ENCODE peak calls at places on chromosomes 6 and 20, in five cellular contexts. F is heart left ventricle; J is fibroblast of mammary gland; Y is A549; X is CD8-positive, alpha-beta T cell. V is an unnamed sample.

GRCh38 chr6:34243131-34243771 is 5.6 kb downstream of the SMIM29 start:
- DNase-seq in X (no peak), Y (no peak), F (peak; percentile 51), J (peak; percentile 76), V (no peak)

GRCh38 chr20:3563548-3564177 is 92.8 kb downstream of the ATRN start:
- DNase-seq in Y (peak; percentile 37), F (no peak), X (no peak), J (peak; percentile 67), V (peak; percentile 20)

GRCh38 chr6:161000632-161001031 is 9.1 kb downstream of the MAP3K4 start:
- DNase-seq in X (no peak), Y (no peak), F (no peak), J (no peak), V (no peak)

GRCh38 chr20:25399038-25399430 is 8.4 kb upstream of the ABHD12 start:
- DNase-seq in Y (peak; percentile 77), J (peak; percentile 83), X (no peak), F (no peak), V (peak; percentile 66)

GRCh38 chr20:12594410-12595130 is 414.2 kb upstream of the SPTLC3 start:
- DNase-seq in F (no peak), Y (peak; percentile 4), X (no peak), J (no peak), V (no peak)

GRCh38 chr6:106444777-106445507 is 84.4 kb downstream of the CRYBG1 start:
- DNase-seq in J (peak; percentile 72), X (no peak), Y (peak; percentile 63), F (no peak), V (peak; percentile 52)

GRCh38 chr6:1110164-1110563 is 201.7 kb upstream of the FOXQ1 start:
- DNase-seq in J (no peak), X (no peak), Y (no peak), F (no peak), V (no peak)

GRCh38 chr6:67640462-67640861 is 994.6 kb upstream of the ADGRB3 start:
- DNase-seq in J (peak; percentile 47), X (no peak), Y (no peak), F (no peak), V (no peak)

GRCh38 chr6:4774715-4775590 is 1.3 kb upstream of the CDYL start:
- DNase-seq in F (peak; percentile 72), Y (no peak), X (peak; percentile 24), J (no peak), V (no peak)

GRCh38 chr6:156262014-156262413 is 515.2 kb upstream of the ARID1B start:
- DNase-seq in Y (no peak), X (no peak), J (no peak), F (no peak), V (no peak)

GRCh38 chr6:14804444-14805210 is 441.2 kb upstream of the JARID2 start:
- DNase-seq in J (peak; percentile 87), F (peak; percentile 91), Y (no peak), X (no peak), V (peak; percentile 82)

GRCh38 chr6:14727494-14728395 is 518.1 kb upstream of the JARID2 start:
- DNase-seq in J (no peak), X (no peak), Y (no peak), F (no peak), V (no peak)

GRCh38 chr6:163745566-163746400 is 331.3 kb downstream of the QKI start:
- DNase-seq in X (no peak), J (peak; percentile 90), Y (peak; percentile 15), F (no peak), V (peak; percentile 70)

GRCh38 chr6:6317825-6318733 is 2.4 kb downstream of the F13A1 start:
- DNase-seq in X (no peak), F (peak; percentile 69), J (no peak), Y (no peak), V (no peak)

GRCh38 chr6:122491915-122492537 is 20.4 kb upstream of the SERINC1 start:
- DNase-seq in F (peak; percentile 58), J (peak; percentile 72), X (peak; percentile 45), Y (peak; percentile 37), V (peak; percentile 59)

GRCh38 chr6:144408151-144408550 is 123.0 kb downstream of the UTRN start:
- DNase-seq in X (no peak), J (peak; percentile 74), Y (no peak), F (peak; percentile 68), V (no peak)

GRCh38 chr20:52083627-52084232 is 107.8 kb downstream of the ZFP64 start:
- DNase-seq in F (no peak), X (no peak), J (peak; percentile 74), Y (peak; percentile 63), V (peak; percentile 67)

GRCh38 chr6:127120109-127120786 is 1.8 kb downstream of the RSPO3 start:
- DNase-seq in F (no peak), J (no peak), Y (no peak), X (no peak), V (no peak)

GRCh38 chr6:165206798-165207197 is 102.6 kb downstream of the C6orf118 start:
- DNase-seq in X (no peak), J (no peak), F (no peak), Y (no peak), V (no peak)

GRCh38 chr6:69627625-69628024 is 169.2 kb downstream of the LMBRD1 start:
- DNase-seq in Y (no peak), F (no peak), X (no peak), J (no peak), V (no peak)

GRCh38 chr6:41549673-41550072 is 3.5 kb downstream of the FOXP4 start:
- DNase-seq in Y (no peak), F (no peak), X (no peak), J (no peak), V (no peak)

GRCh38 chr20:64171211-64171610 is 7.0 kb downstream of the MYT1 start:
- DNase-seq in F (no peak), J (no peak), Y (no peak), X (no peak), V (no peak)

GRCh38 chr20:62952373-62953166 is at the start of gene SLC17A9:
- DNase-seq in J (peak; percentile 50), Y (no peak), X (no peak), F (peak; percentile 88), V (no peak)
- TF ChIP-seq CTCF in J (no peak), Y (no peak), X (no peak), F (no peak), V (no peak)

GRCh38 chr20:62452475-62453095 is 23.2 kb downstream of the GATA5 start:
- DNase-seq in Y (no peak), X (no peak), F (no peak), J (no peak), V (no peak)
- H3K4me3 ChIP-seq in Y (no peak overlapping the region), X (no peak overlapping the region), F (no peak overlapping the region), J (no peak overlapping the region), V (no peak overlapping the region)

DNA sequence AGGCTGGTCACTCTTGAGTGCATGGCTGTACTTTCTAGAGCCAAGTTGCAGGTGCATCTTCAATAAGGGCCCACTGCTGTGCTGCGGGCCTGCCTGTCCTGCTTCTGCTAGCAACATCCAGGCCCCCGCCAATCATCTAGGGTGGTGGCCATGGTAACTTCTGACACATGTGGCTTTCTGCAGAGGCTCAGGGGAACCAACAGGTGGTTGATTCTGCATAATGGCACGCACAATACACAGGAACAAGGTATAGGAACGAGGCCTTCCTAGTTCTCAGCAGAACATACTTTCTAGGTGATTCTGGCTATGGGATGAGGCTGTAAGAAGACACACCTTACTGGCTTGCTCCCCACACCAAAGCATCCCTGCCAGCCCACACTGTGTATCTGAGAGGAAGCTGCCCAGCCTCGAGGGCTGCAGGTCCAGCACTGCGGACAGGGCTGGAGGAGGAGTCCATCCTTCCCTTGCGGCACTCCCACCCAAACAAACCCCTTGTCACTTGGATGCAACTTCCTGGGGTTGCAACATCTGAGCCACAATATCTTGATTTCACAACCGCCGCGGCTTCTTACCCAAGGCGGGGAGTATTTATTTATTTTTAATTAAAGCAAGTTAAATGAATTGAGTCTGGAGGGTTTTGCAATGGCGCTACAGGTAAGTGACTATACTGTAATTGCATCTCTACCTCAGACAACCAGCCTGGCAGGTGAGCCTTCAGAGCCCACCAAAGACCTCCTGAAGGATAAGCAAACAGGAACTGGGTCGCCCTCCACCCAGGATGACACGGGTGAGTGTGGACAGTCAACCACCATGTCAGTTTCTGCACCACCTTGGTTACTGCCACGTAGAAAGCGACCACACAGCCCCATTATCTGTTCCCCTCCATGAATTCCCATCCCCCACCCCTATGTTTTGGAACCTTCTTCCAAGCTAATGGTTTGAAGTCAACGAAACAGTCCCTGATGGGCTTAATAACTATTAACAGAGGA is 49.6 kb downstream of the SULF2 start:
- DNase-seq in J (no peak), Y (no peak), F (peak; percentile 70), X (no peak), V (no peak)
- TF ChIP-seq CTCF in J (no peak), Y (no peak), F (no peak), X (no peak), V (no peak)

DNA sequence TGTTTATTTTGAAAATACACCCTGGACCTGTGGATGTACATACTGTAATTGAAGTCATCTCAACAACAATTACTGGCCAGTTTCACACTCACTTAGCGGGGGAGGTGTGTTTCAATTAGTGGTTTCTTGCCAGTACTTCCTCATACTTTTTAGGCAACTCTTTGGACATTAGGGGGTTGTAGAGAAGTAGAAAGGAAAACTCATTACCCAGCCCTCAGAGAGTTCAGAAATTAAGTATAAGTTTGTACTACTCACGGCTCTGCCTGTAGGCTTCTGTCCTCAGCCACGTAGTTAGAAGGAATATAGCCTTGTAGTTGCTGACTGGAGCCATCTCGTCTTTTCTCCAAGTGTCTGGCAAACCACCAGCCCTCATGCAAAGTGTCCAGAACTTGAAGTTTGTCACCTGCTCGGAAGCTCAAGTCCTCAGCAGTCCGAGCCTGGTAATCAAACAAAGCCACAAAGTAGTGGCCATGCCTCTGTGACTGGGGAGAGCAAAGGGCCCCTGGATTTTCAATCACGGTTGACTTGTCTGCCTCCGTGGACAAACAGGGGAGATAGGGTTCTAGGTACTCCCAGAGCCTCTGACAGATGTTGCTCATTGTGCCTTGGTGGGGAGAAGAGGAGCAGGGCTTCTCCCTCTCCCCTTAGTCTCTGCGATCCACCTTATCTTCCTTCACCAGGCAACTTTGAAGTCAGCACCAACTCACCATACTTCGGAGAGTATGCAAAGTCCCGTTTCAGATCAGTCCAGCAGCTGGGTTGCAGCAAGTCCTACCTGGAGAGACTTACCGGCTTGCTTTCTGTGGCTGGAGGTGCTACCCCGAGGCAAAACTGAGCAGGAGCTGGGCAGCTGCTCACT is 749 bp downstream of the FRK start:
- DNase-seq in F (peak; percentile 34), J (peak; percentile 7), Y (no peak), X (no peak), V (no peak)
- H3K4me3 ChIP-seq in F (no peak overlapping the region), J (peak overlapping the region; percentile 25), Y (peak overlapping the region; percentile 72), X (no peak overlapping the region), V (no peak overlapping the region)